ENCODE peak calls at places on chromosome 12, in six cellular contexts. Z is cardiac fibroblast, P is progenitor cell of endocrine pancreas, X is brain microvascular endothelial cell, B is RWPE1, T is activated B cell treated with CpG ODN at 0.5 μM for 24 hours. Y is an unnamed sample.

GRCh38 chr12:65025070-65025469 is 96.0 kb downstream of the WIF1 start:
- DNase-seq in B (no peak), P (no peak), T (no peak), X (no peak), Z (no peak), Y (no peak)

GRCh38 chr12:89062996-89063395 is 289.3 kb downstream of the DUSP6 start:
- DNase-seq in P (no peak), X (no peak), T (no peak), Z (no peak), B (no peak), Y (no peak)

GRCh38 chr12:34399631-34400422 is 377.5 kb downstream of the ALG10 start:
- DNase-seq in Z (no peak), T (peak), X (no peak), B (no peak), P (peak), Y (peak)

GRCh38 chr12:80226576-80226975 is 127.2 kb downstream of the OTOGL start:
- DNase-seq in B (peak), Z (peak), X (peak), T (no peak), P (no peak), Y (no peak)

GRCh38 chr12:12715459-12716150 is 1.6 kb upstream of the CDKN1B start:
- DNase-seq in X (no peak), B (no peak), P (no peak), T (peak), Z (no peak), Y (no peak)

GRCh38 chr12:53207042-53207441 is at the start of gene ITGB7:
- DNase-seq in T (peak), Z (no peak), P (no peak), B (no peak), X (no peak), Y (no peak)

GRCh38 chr12:64673490-64674169 is 63.3 kb downstream of the RASSF3 start:
- DNase-seq in B (no peak), T (no peak), X (no peak), P (no peak), Z (no peak), Y (no peak)

GRCh38 chr12:50059440-50060119 is 2.2 kb downstream of the ASIC1 start:
- DNase-seq in B (no peak), X (no peak), Z (no peak), P (no peak), T (no peak), Y (no peak)

GRCh38 chr12:47949441-47950341 is 13.7 kb upstream of the TMEM106C start:
- DNase-seq in B (peak), Z (peak), X (peak), P (peak), T (no peak), Y (no peak)

GRCh38 chr12:12357697-12358476 is 1.0 kb downstream of the BORCS5 start:
- DNase-seq in T (no peak), B (no peak), Z (peak), P (no peak), X (peak), Y (no peak)

GRCh38 chr12:94110258-94110657 is 38.1 kb upstream of the PLXNC1 start:
- DNase-seq in B (no peak), Z (no peak), T (no peak), X (no peak), P (no peak), Y (no peak)

GRCh38 chr12:120190386-120190785 is 4.1 kb downstream of the GCN1 start:
- DNase-seq in B (no peak), P (no peak), Z (no peak), T (no peak), X (no peak), Y (no peak)

GRCh38 chr12:87667378-87667777 is 361.8 kb downstream of the C12orf50 start:
- DNase-seq in T (no peak), P (no peak), B (peak), X (peak), Z (peak), Y (no peak)

GRCh38 chr12:124493809-124494750 is 73.3 kb downstream of the NCOR2 start:
- DNase-seq in P (no peak), T (peak), B (no peak), Z (no peak), X (no peak), Y (no peak)

GRCh38 chr12:13816394-13816793 is 165.0 kb downstream of the GRIN2B start:
- DNase-seq in P (no peak), B (no peak), X (no peak), T (no peak), Z (no peak), Y (no peak)

GRCh38 chr12:107145397-107145796 is 52.0 kb upstream of the CRY1 start:
- DNase-seq in X (peak), P (no peak), Z (peak), B (peak), T (no peak), Y (no peak)

GRCh38 chr12:47797432-47797831 is 22.3 kb downstream of the HDAC7 start:
- DNase-seq in P (no peak), B (no peak), Z (no peak), X (no peak), T (peak), Y (no peak)

GRCh38 chr12:116906285-116906684 is 4.5 kb upstream of the FBXW8 start:
- DNase-seq in P (no peak), Z (no peak), X (no peak), T (no peak), B (no peak), Y (no peak)

GRCh38 chr12:126747530-126748149 is 1519.3 kb upstream of the TMEM132C start:
- DNase-seq in Z (peak), B (peak), X (peak), P (peak), T (peak), Y (no peak)

GRCh38 chr12:26034371-26035142 is 76.1 kb downstream of the RASSF8 start:
- DNase-seq in Z (peak), P (no peak), X (no peak), T (no peak), B (no peak), Y (no peak)

GRCh38 chr12:72872488-72872887 is 600.3 kb downstream of the TRHDE start:
- DNase-seq in B (no peak), Z (no peak), T (no peak), X (no peak), P (no peak), Y (no peak)

GRCh38 chr12:69404851-69405365 is 45.4 kb downstream of the YEATS4 start:
- DNase-seq in X (peak), B (no peak), P (no peak), Z (no peak), T (no peak), Y (no peak)

GRCh38 chr12:49487605-49488004 is 51.2 kb upstream of the KCNH3 start:
- DNase-seq in P (no peak), X (peak), B (no peak), T (no peak), Z (no peak), Y (no peak)

GRCh38 chr12:118922405-118922804 is 58.9 kb upstream of the SRRM4 start:
- DNase-seq in Z (no peak), X (no peak), T (no peak), B (no peak), P (peak), Y (no peak)

GRCh38 chr12:56333197-56333678 is 562 bp downstream of the PAN2 start:
- DNase-seq in Z (no peak), P (no peak), T (no peak), X (no peak), B (peak), Y (no peak)

GRCh38 chr12:63874897-63875296 is 30.4 kb downstream of the SRGAP1 start:
- DNase-seq in B (no peak), Z (no peak), X (no peak), T (no peak), P (no peak), Y (no peak)

GRCh38 chr12:6688543-6688999 is 604 bp downstream of the ZNF384 start:
- DNase-seq in P (no peak), B (no peak), X (peak), T (no peak), Z (no peak), Y (no peak)

GRCh38 chr12:51419473-51420228 is 5.0 kb upstream of the SLC4A8 start:
- DNase-seq in P (no peak), X (no peak), T (no peak), Z (peak), B (no peak), Y (no peak)

GRCh38 chr12:71731439-71732356 is 23.0 kb upstream of the RAB21 start:
- DNase-seq in B (no peak), Z (peak), X (peak), P (no peak), T (no peak), Y (no peak)

GRCh38 chr12:130838284-130838950 is 633 bp downstream of the STX2 start:
- DNase-seq in X (peak), T (no peak), B (peak), P (no peak), Z (peak), Y (no peak)

GRCh38 chr12:95529693-95530225 is 21.5 kb downstream of the USP44 start:
- DNase-seq in T (no peak), P (no peak), Z (peak), B (no peak), X (no peak), Y (no peak)

GRCh38 chr12:65778268-65779090 is 45.8 kb upstream of the HMGA2 start:
- DNase-seq in T (no peak), B (peak), Z (peak), P (no peak), X (no peak), Y (no peak)

GRCh38 chr12:78534311-78534710 is 330.3 kb upstream of the SYT1 start:
- DNase-seq in T (no peak), Z (no peak), P (no peak), X (no peak), B (no peak), Y (no peak)

GRCh38 chr12:54463034-54463433 is 10.4 kb downstream of the GTSF1 start:
- DNase-seq in X (peak), B (peak), T (no peak), Z (peak), P (no peak), Y (no peak)

GRCh38 chr12:132487311-132487741 is 2.6 kb upstream of the FBRSL1 start:
- DNase-seq in X (no peak), T (no peak), P (no peak), Z (no peak), B (no peak), Y (no peak)

GRCh38 chr12:92297932-92298681 is 152.5 kb upstream of the BTG1 start:
- DNase-seq in P (no peak), X (peak), Z (peak), T (no peak), B (no peak), Y (no peak)

GRCh38 chr12:124772467-124773170 is 91.0 kb downstream of the SCARB1 start:
- DNase-seq in T (no peak), X (no peak), P (no peak), Z (no peak), B (no peak), Y (no peak)

DNA sequence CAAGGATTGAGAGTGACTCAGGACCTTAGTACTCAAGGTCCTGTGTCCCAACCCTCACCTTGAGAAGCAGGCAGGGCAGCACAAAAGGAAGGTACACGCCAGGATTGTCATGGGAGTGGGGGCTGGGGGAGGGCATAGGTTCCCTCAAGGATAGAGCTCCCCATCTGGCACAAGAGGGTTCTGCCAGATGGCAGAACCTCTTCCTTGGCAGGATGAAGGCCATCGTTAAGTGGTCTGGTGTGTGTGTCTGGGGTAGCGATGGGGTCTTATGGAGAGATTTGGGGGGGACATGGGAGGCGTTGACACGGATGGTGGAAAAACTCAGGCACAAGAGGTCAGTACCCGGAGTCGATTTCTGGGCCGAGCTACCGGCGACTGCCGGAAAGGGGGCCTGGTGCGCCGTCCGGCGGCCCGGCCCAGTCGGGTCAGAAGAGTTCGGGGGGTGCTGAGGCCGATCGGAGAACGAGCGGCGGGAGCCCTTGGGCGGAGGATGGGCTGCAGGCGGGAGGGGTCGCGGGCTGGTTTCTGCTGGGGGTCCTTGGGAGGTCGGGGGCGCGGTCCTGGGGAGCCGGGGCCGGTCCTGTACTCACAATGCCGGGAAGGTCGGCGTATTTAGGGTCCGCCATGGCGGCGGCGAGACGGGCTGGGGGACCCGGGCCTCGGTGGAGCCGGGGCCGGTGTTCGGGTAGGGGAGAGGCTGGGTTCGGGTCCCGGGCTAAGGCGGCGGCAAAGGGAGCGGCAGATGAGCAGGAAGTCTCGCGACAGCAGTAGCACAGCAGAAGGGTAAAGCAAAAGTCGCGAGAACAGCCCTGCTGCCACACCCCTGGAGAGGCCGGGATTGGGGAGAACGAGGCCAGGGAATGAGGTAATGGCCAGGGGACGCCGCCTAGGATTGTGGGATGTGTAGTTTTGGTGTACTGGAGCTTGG is at the start of gene DCTN2:
- DNase-seq in Z (peak), B (peak), X (peak), T (peak), P (peak), Y (peak)
- TF ChIP-seq CTCF in Z (peak), B (peak), X (peak), T (no peak), P (peak), Y (no peak)

DNA sequence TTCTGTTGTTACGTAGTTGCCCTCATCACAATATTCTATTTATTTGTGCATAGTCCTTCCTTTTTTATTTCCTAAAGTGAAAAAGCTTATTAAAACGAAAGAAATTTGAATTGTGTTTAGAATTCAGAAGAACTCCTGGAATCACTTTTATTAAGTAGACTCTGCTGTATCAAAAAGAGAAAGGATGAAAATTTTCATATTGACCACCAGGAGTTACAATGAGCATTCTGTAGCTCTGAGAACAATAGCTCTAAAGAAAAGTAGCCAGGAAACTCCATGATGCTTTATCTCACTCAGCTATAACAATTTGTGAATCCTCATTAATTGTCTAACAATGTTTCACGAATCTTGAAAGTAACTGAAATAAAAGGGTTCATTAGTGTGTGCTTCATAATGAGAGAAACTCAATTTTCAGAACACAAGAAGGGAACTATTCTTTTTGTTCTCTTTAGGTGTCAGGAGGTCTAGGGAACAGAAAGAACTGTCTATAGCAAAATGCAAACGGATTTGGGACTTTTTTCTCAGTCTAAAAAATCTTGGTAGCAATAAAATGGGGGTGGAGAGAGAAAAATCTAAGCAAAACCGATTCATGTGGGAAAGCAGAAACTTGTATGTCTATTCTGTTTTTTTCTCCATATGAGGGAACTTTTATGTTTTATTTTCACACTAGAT is 19.3 kb downstream of the ASCL1 start:
- DNase-seq in B (no peak), P (no peak), X (no peak), T (no peak), Z (no peak), Y (no peak)
- TF ChIP-seq CTCF in B (no peak), P (peak), X (no peak), T (no peak), Z (no peak), Y (peak)

DNA sequence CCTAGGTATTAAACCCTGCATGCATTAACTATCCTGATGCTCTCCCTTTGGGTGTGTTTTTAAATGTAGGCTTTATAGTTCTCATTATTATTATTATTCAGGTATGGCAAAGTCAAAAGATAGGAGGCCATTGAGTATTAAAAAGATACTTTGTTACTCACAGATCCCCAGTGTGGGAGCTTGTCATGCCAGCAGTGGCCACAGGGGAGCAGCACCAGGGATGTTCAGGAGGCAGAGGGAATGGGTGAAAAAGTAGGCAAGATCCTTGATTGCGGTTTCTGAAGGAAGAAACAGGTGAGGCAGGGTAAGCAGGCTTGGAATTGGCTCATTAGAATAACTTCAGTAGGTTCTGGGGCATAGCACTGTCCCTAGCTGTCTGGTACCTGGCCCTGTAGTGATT is 382.2 kb downstream of the MED13L start:
- DNase-seq in B (no peak), T (no peak), P (no peak), Z (no peak), X (no peak), Y (no peak)
- TF ChIP-seq CTCF in B (peak), T (no peak), P (peak), Z (peak), X (peak), Y (peak)

DNA sequence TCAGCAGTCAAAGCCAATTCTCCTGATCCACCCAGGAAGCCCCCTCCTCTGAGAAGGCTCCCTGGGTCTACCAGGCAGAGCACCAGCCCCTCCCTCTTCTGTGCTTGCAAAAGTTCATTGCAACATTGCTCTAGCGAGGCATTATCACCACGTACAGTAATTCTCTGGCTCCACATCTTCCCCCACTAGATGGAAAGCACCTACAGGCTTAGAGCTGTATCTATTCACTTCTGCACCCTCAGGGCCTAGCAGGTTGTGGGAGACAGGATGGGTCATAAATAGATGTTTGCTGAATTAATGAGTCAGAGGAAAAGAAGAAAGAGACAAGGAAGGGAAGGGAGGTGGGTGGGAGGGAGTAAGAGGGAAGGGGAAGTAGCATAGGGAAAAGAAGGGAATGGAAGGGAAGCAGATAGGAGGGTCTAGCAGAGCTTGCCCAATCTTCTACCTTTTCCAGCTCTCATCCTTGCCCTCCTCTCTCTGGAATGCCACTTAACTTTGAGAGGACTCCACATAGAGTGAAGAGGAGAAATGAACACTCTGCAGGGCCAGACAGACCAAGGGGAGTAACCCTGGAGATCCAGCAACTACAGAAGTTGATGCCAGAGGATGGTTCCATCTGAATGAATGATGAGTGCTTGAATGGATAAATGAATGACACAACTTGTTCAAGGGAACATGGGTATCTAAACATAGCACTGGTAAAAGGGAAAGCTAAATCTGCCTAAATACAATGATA is 42.0 kb upstream of the NT5DC3 start:
- DNase-seq in T (no peak), Z (peak), P (no peak), X (no peak), B (no peak), Y (no peak)
- TF ChIP-seq CTCF in T (no peak), Z (no peak), P (no peak), X (no peak), B (no peak), Y (no peak)

GRCh38 chr12:44750468-44750867 is 125.6 kb downstream of the NELL2 start:
- DNase-seq in T (no peak), X (no peak), B (no peak), Z (no peak), P (no peak), Y (no peak)

GRCh38 chr12:44749566-44749965 is 126.5 kb downstream of the NELL2 start:
- DNase-seq in B (no peak), P (no peak), Z (no peak), T (no peak), X (no peak), Y (no peak)

DNA sequence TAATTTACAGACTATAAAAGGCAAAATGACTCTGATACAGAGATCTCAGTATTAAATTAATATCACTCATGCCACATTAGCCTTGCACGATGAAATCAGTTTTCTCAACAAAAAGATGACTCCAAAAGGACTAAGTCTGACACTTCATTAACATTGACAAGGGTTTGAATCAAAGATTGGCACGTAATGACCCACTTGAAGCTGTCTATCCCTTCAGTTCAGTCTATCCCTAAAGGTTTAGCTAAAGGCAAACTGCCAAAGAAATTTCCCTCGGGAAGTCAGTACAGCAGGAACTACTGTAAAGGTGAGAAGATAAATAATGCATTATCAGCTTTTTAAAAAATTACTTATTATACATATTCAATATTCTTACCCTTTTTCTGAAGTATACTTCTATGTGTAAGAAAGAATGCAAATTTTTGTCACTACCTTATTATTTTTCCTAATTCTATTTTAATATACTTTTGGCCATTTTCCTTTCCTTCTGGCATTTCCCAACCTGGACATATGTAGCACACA is 127.1 kb downstream of the NELL2 start:
- DNase-seq in T (no peak), P (no peak), B (no peak), X (no peak), Z (no peak), Y (no peak)
- TF ChIP-seq CTCF in T (no peak), P (no peak), B (no peak), X (no peak), Z (no peak), Y (no peak)

GRCh38 chr12:3313655-3314305 is 177.2 kb upstream of the PRMT8 start:
- DNase-seq in P (no peak), B (peak), Z (peak), T (no peak), X (no peak), Y (no peak)
- TF ChIP-seq CTCF in P (peak), B (no peak), Z (peak), T (no peak), X (peak), Y (peak)

Y was measured in type B pancreatic cell.